ENCODE peak calls at places on chromosomes 3 and 15, in five cellular contexts. F is DMS 273 treated with DMSO at 0.1 percent for 48 hours; M is HEK293T; H is activated CD8-positive, alpha-beta memory T cell treated with anti-CD3 and anti-CD28 coated beads, Interleukin-2, amount 50 U/mL, for 4 hours; R is left ventricle myocardium inferior. K is an unnamed sample.

GRCh38 chr3:141360888-141361598 is 7.3 kb upstream of the ZBTB38 start:
- DNase-seq in R (no peak), M (peak; percentile 69), F (peak; percentile 52), H (no peak), K (peak; percentile 77)

GRCh38 chr15:64447536-64448315 is 12.7 kb upstream of the ZNF609 start:
- DNase-seq in F (no peak), H (no peak), M (no peak), R (no peak), K (no peak)

GRCh38 chr3:45960289-45960688 is 17.0 kb downstream of the CXCR6 start:
- DNase-seq in H (no peak), F (no peak), R (no peak), M (no peak), K (no peak)

GRCh38 chr15:101024111-101024695 is 105.0 kb downstream of the LRRK1 start:
- DNase-seq in F (no peak), R (peak; percentile 41), M (no peak), H (no peak), K (peak; percentile 23)

GRCh38 chr3:36615861-36616260 is 148.5 kb downstream of the DCLK3 start:
- DNase-seq in F (no peak), R (no peak), M (no peak), H (no peak), K (no peak)

GRCh38 chr3:62981962-62982361 is 106.7 kb upstream of the CADPS start:
- DNase-seq in R (no peak), F (no peak), H (no peak), M (no peak), K (no peak)

GRCh38 chr3:161171639-161172552 is 49.2 kb upstream of the NMD3 start:
- DNase-seq in H (no peak), R (no peak), F (peak; percentile 20), M (no peak), K (no peak)

GRCh38 chr3:42205800-42206514 is 60.0 kb downstream of the CCK start:
- DNase-seq in H (no peak), M (no peak), F (no peak), R (no peak), K (no peak)

GRCh38 chr3:194812177-194812576 is 126.5 kb downstream of the FAM43A start:
- DNase-seq in F (no peak), M (no peak), H (no peak), R (no peak), K (no peak)

GRCh38 chr3:146801492-146801891 is 196.3 kb upstream of the PLSCR5 start:
- DNase-seq in F (no peak), R (no peak), H (no peak), M (no peak), K (no peak)

GRCh38 chr3:126926684-126927404 is 56.1 kb upstream of the PLXNA1 start:
- DNase-seq in M (no peak), H (no peak), R (peak; percentile 69), F (no peak), K (no peak)

GRCh38 chr3:172607305-172608121 is 84.3 kb upstream of the TNFSF10 start:
- DNase-seq in F (peak; percentile 79), R (no peak), H (no peak), M (no peak), K (no peak)

GRCh38 chr3:190941694-190942280 is 79.3 kb upstream of the GMNC start:
- DNase-seq in R (no peak), M (peak; percentile 6), F (peak; percentile 50), H (no peak), K (no peak)

GRCh38 chr3:137202941-137203340 is 245.2 kb downstream of the IL20RB start:
- DNase-seq in F (no peak), M (no peak), R (peak; percentile 21), H (no peak), K (peak; percentile 4)

GRCh38 chr3:85074003-85074402 is 115.2 kb downstream of the CADM2 start:
- DNase-seq in F (no peak), H (no peak), M (no peak), R (no peak), K (no peak)

GRCh38 chr3:12178091-12178820 is 19.5 kb upstream of the TIMP4 start:
- DNase-seq in M (no peak), H (no peak), R (peak; percentile 57), F (no peak), K (no peak)

GRCh38 chr15:77571181-77571580 is 61.5 kb downstream of the LINGO1 start:
- DNase-seq in F (no peak), R (no peak), H (no peak), M (no peak), K (no peak)

GRCh38 chr15:98442379-98442833 is 205.9 kb upstream of the IGF1R start:
- DNase-seq in R (no peak), F (no peak), H (peak; percentile 39), M (peak; percentile 82), K (peak; percentile 11)

GRCh38 chr3:107817076-107817475 is 273.8 kb downstream of the CD47 start:
- DNase-seq in H (no peak), R (no peak), F (no peak), M (no peak), K (no peak)

GRCh38 chr3:48966876-48967361 is 23.1 kb upstream of the P4HTM start:
- DNase-seq in M (no peak), F (no peak), H (no peak), R (no peak), K (no peak)

GRCh38 chr3:114551770-114552526 is 258.1 kb downstream of the TIGIT start:
- DNase-seq in H (no peak), R (no peak), F (no peak), M (no peak), K (no peak)

GRCh38 chr3:170517251-170517945 is 68.5 kb downstream of the SLC7A14 start:
- DNase-seq in M (no peak), H (no peak), F (no peak), R (no peak), K (no peak)

GRCh38 chr3:196287066-196287404 is 491 bp downstream of the PCYT1A start:
- DNase-seq in R (peak; percentile 40), F (no peak), M (peak; percentile 15), H (no peak), K (peak; percentile 39)

GRCh38 chr3:122307987-122308386 is 17.1 kb upstream of the CSTA start:
- DNase-seq in R (no peak), F (no peak), H (no peak), M (no peak), K (no peak)

GRCh38 chr15:58115692-58116091 is 22.5 kb upstream of the AQP9 start:
- DNase-seq in R (no peak), F (no peak), H (no peak), M (peak; percentile 17), K (no peak)

GRCh38 chr3:101571028-101571895 is 2.7 kb upstream of the PCNP start:
- DNase-seq in M (no peak), H (no peak), F (no peak), R (no peak), K (no peak)

GRCh38 chr15:25238126-25238525 is 200.7 kb downstream of the UBE3A start:
- DNase-seq in R (peak; percentile 9), M (no peak), H (peak; percentile 1), F (no peak), K (no peak)

GRCh38 chr3:133949438-133949837 is 53.8 kb upstream of the RAB6B start:
- DNase-seq in F (no peak), R (no peak), H (no peak), M (no peak), K (no peak)

GRCh38 chr3:12462159-12462962 is 21.9 kb upstream of the TSEN2 start:
- DNase-seq in M (no peak), F (no peak), H (no peak), R (no peak), K (no peak)

GRCh38 chr15:92629975-92630626 is 25.5 kb downstream of the FAM174B start:
- DNase-seq in F (no peak), R (no peak), H (no peak), M (no peak), K (no peak)

GRCh38 chr3:118991775-118992174 is 42.9 kb downstream of the IGSF11 start:
- DNase-seq in R (no peak), M (no peak), F (no peak), H (no peak), K (peak; percentile 94)

GRCh38 chr3:130627143-130627849 is 110.3 kb downstream of the COL6A6 start:
- DNase-seq in M (no peak), F (no peak), H (no peak), R (no peak), K (no peak)

GRCh38 chr3:190504354-190505125 is 9.3 kb upstream of the IL1RAP start:
- DNase-seq in M (peak; percentile 7), H (no peak), R (no peak), F (no peak), K (peak; percentile 16)

GRCh38 chr3:124486324-124486723 is 243.9 kb upstream of the UMPS start:
- DNase-seq in H (no peak), F (no peak), R (no peak), M (no peak), K (peak; percentile 16)

K was measured in midbrain.